ENCODE peak calls at places on chromosome 3, in five cellular contexts. One of them, this sample, is unnamed.

GRCh38 chr3:127352612-127353011 is 64.8 kb upstream of the PRR20G start:
- DNase-seq in EH: no peak
- DNase-seq in A172: no peak
- DNase-seq in GM10248: no peak
- DNase-seq in stimulated activated CD4-positive, alpha-beta T cell treated with anti-CD3 and anti-CD28 coated beads, TNF-alpha, amount 100 ng/mL, for 4 hours: no peak
- DNase-seq in this sample: no peak

GRCh38 chr3:184636774-184637316 is 75.0 kb downstream of the MAGEF1 start:
- DNase-seq in GM10248: no peak
- DNase-seq in EH: peak
- DNase-seq in stimulated activated CD4-positive, alpha-beta T cell treated with anti-CD3 and anti-CD28 coated beads, TNF-alpha, amount 100 ng/mL, for 4 hours: no peak
- DNase-seq in A172: peak
- DNase-seq in this sample: peak

GRCh38 chr3:24004171-24004938 is 59.3 kb downstream of the NR1D2 start:
- DNase-seq in EH: no peak
- DNase-seq in A172: no peak
- DNase-seq in stimulated activated CD4-positive, alpha-beta T cell treated with anti-CD3 and anti-CD28 coated beads, TNF-alpha, amount 100 ng/mL, for 4 hours: no peak
- DNase-seq in GM10248: no peak
- DNase-seq in this sample: peak

GRCh38 chr3:22606938-22607337 is 596.2 kb upstream of the UBE2E2 start:
- DNase-seq in stimulated activated CD4-positive, alpha-beta T cell treated with anti-CD3 and anti-CD28 coated beads, TNF-alpha, amount 100 ng/mL, for 4 hours: no peak
- DNase-seq in EH: no peak
- DNase-seq in GM10248: no peak
- DNase-seq in A172: no peak
- DNase-seq in this sample: no peak

GRCh38 chr3:139104062-139104461 is 59.4 kb upstream of the PRR23C start:
- DNase-seq in A172: no peak
- DNase-seq in stimulated activated CD4-positive, alpha-beta T cell treated with anti-CD3 and anti-CD28 coated beads, TNF-alpha, amount 100 ng/mL, for 4 hours: no peak
- DNase-seq in GM10248: no peak
- DNase-seq in EH: no peak
- DNase-seq in this sample: no peak

GRCh38 chr3:114566162-114566755 is 272.4 kb downstream of the TIGIT start:
- DNase-seq in A172: no peak
- DNase-seq in GM10248: peak
- DNase-seq in stimulated activated CD4-positive, alpha-beta T cell treated with anti-CD3 and anti-CD28 coated beads, TNF-alpha, amount 100 ng/mL, for 4 hours: no peak
- DNase-seq in EH: no peak
- DNase-seq in this sample: peak

GRCh38 chr3:153305189-153305588 is 143.2 kb downstream of the RAP2B start:
- DNase-seq in EH: no peak
- DNase-seq in GM10248: no peak
- DNase-seq in stimulated activated CD4-positive, alpha-beta T cell treated with anti-CD3 and anti-CD28 coated beads, TNF-alpha, amount 100 ng/mL, for 4 hours: no peak
- DNase-seq in A172: no peak
- DNase-seq in this sample: no peak

GRCh38 chr3:189361103-189361835 is 189.5 kb downstream of the TPRG1 start:
- DNase-seq in stimulated activated CD4-positive, alpha-beta T cell treated with anti-CD3 and anti-CD28 coated beads, TNF-alpha, amount 100 ng/mL, for 4 hours: no peak
- DNase-seq in GM10248: no peak
- DNase-seq in EH: peak
- DNase-seq in A172: no peak
- DNase-seq in this sample: no peak

GRCh38 chr3:111862415-111862814 is 3.4 kb downstream of the PHLDB2 start:
- DNase-seq in EH: no peak
- DNase-seq in GM10248: no peak
- DNase-seq in A172: no peak
- DNase-seq in stimulated activated CD4-positive, alpha-beta T cell treated with anti-CD3 and anti-CD28 coated beads, TNF-alpha, amount 100 ng/mL, for 4 hours: no peak
- DNase-seq in this sample: no peak

GRCh38 chr3:183485585-183485984 is 57.2 kb upstream of the MCF2L2 start:
- DNase-seq in GM10248: no peak
- DNase-seq in EH: no peak
- DNase-seq in A172: no peak
- DNase-seq in stimulated activated CD4-positive, alpha-beta T cell treated with anti-CD3 and anti-CD28 coated beads, TNF-alpha, amount 100 ng/mL, for 4 hours: no peak
- DNase-seq in this sample: no peak

GRCh38 chr3:178966299-178967183 is 105.1 kb downstream of the ZMAT3 start:
- DNase-seq in GM10248: peak
- DNase-seq in EH: peak
- DNase-seq in A172: peak
- DNase-seq in stimulated activated CD4-positive, alpha-beta T cell treated with anti-CD3 and anti-CD28 coated beads, TNF-alpha, amount 100 ng/mL, for 4 hours: no peak
- DNase-seq in this sample: peak

GRCh38 chr3:72317491-72317890 is 530.8 kb downstream of the SHQ1 start:
- DNase-seq in EH: peak
- DNase-seq in GM10248: no peak
- DNase-seq in stimulated activated CD4-positive, alpha-beta T cell treated with anti-CD3 and anti-CD28 coated beads, TNF-alpha, amount 100 ng/mL, for 4 hours: no peak
- DNase-seq in A172: no peak
- DNase-seq in this sample: no peak

GRCh38 chr3:14152233-14152962 is 26.0 kb downstream of the XPC start:
- DNase-seq in GM10248: no peak
- DNase-seq in stimulated activated CD4-positive, alpha-beta T cell treated with anti-CD3 and anti-CD28 coated beads, TNF-alpha, amount 100 ng/mL, for 4 hours: no peak
- DNase-seq in EH: peak
- DNase-seq in A172: no peak
- DNase-seq in this sample: peak

GRCh38 chr3:193148678-193149473 is 92.1 kb upstream of the PLAAT1 start:
- DNase-seq in GM10248: no peak
- DNase-seq in EH: no peak
- DNase-seq in A172: no peak
- DNase-seq in stimulated activated CD4-positive, alpha-beta T cell treated with anti-CD3 and anti-CD28 coated beads, TNF-alpha, amount 100 ng/mL, for 4 hours: no peak
- DNase-seq in this sample: no peak

GRCh38 chr3:58383476-58383875 is 50.2 kb downstream of the PDHB start:
- DNase-seq in GM10248: no peak
- DNase-seq in EH: peak
- DNase-seq in stimulated activated CD4-positive, alpha-beta T cell treated with anti-CD3 and anti-CD28 coated beads, TNF-alpha, amount 100 ng/mL, for 4 hours: no peak
- DNase-seq in A172: peak
- DNase-seq in this sample: peak

GRCh38 chr3:17640466-17640865 is 102.0 kb downstream of the TBC1D5 start:
- DNase-seq in EH: peak
- DNase-seq in stimulated activated CD4-positive, alpha-beta T cell treated with anti-CD3 and anti-CD28 coated beads, TNF-alpha, amount 100 ng/mL, for 4 hours: no peak
- DNase-seq in GM10248: no peak
- DNase-seq in A172: peak
- DNase-seq in this sample: peak

GRCh38 chr3:26623409-26624208 is 1.0 kb downstream of the LRRC3B start:
- DNase-seq in GM10248: no peak
- DNase-seq in stimulated activated CD4-positive, alpha-beta T cell treated with anti-CD3 and anti-CD28 coated beads, TNF-alpha, amount 100 ng/mL, for 4 hours: no peak
- DNase-seq in EH: no peak
- DNase-seq in A172: no peak
- DNase-seq in this sample: no peak

GRCh38 chr3:129793947-129794318 is 99.6 kb downstream of the TMCC1 start:
- DNase-seq in A172: no peak
- DNase-seq in EH: no peak
- DNase-seq in stimulated activated CD4-positive, alpha-beta T cell treated with anti-CD3 and anti-CD28 coated beads, TNF-alpha, amount 100 ng/mL, for 4 hours: no peak
- DNase-seq in GM10248: no peak
- DNase-seq in this sample: no peak

GRCh38 chr3:105965384-105965783 is 96.6 kb upstream of the CBLB start:
- DNase-seq in stimulated activated CD4-positive, alpha-beta T cell treated with anti-CD3 and anti-CD28 coated beads, TNF-alpha, amount 100 ng/mL, for 4 hours: no peak
- DNase-seq in EH: peak
- DNase-seq in GM10248: no peak
- DNase-seq in A172: no peak
- DNase-seq in this sample: no peak

GRCh38 chr3:127233371-127233770 is 40.4 kb downstream of the PRR23E start:
- DNase-seq in A172: peak
- DNase-seq in EH: peak
- DNase-seq in stimulated activated CD4-positive, alpha-beta T cell treated with anti-CD3 and anti-CD28 coated beads, TNF-alpha, amount 100 ng/mL, for 4 hours: no peak
- DNase-seq in GM10248: no peak
- DNase-seq in this sample: peak

GRCh38 chr3:55244247-55244646 is 242.9 kb downstream of the WNT5A start:
- DNase-seq in stimulated activated CD4-positive, alpha-beta T cell treated with anti-CD3 and anti-CD28 coated beads, TNF-alpha, amount 100 ng/mL, for 4 hours: no peak
- DNase-seq in EH: no peak
- DNase-seq in GM10248: no peak
- DNase-seq in A172: no peak
- DNase-seq in this sample: no peak

GRCh38 chr3:155369735-155370134 is 76.3 kb upstream of the STRIT1 start:
- DNase-seq in stimulated activated CD4-positive, alpha-beta T cell treated with anti-CD3 and anti-CD28 coated beads, TNF-alpha, amount 100 ng/mL, for 4 hours: no peak
- DNase-seq in EH: no peak
- DNase-seq in GM10248: no peak
- DNase-seq in A172: no peak
- DNase-seq in this sample: no peak

GRCh38 chr3:64185436-64185835 is 39.8 kb downstream of the PRICKLE2 start:
- DNase-seq in GM10248: no peak
- DNase-seq in stimulated activated CD4-positive, alpha-beta T cell treated with anti-CD3 and anti-CD28 coated beads, TNF-alpha, amount 100 ng/mL, for 4 hours: no peak
- DNase-seq in EH: peak
- DNase-seq in A172: no peak
- DNase-seq in this sample: peak

GRCh38 chr3:118641608-118642007 is 393.0 kb downstream of the IGSF11 start:
- DNase-seq in A172: no peak
- DNase-seq in GM10248: no peak
- DNase-seq in EH: no peak
- DNase-seq in stimulated activated CD4-positive, alpha-beta T cell treated with anti-CD3 and anti-CD28 coated beads, TNF-alpha, amount 100 ng/mL, for 4 hours: no peak
- DNase-seq in this sample: no peak

This sample was measured in ELR.